ENCODE peak calls at places on chromosomes 3 and 15, in nine cellular contexts. P, A, Z, H, J, Q, K, S and O are unnamed samples.

GRCh38 chr15:82122754-82123400 is 77.1 kb upstream of the MEX3B start:
- DNase-seq in J (no peak), P (peak; percentile 97), Z (no peak), K (no peak), S (no peak), Q (no peak), A (peak; percentile 35), H (no peak), O (no peak)

GRCh38 chr15:100438570-100438969 is 90.2 kb downstream of the CERS3 start:
- DNase-seq in Z (peak; percentile 79), A (peak; percentile 82), S (peak; percentile 32), H (peak; percentile 58), Q (peak; percentile 55), J (peak; percentile 45), P (no peak), K (peak; percentile 19), O (peak; percentile 52)

GRCh38 chr3:57637391-57637790 is 40.2 kb upstream of the ARF4 start:
- DNase-seq in J (no peak), Z (no peak), Q (no peak), K (no peak), S (no peak), P (no peak), A (no peak), H (no peak), O (no peak)

GRCh38 chr15:40823572-40824343 is 4.8 kb downstream of the PPP1R14D start:
- DNase-seq in P (no peak), J (peak; percentile 45), S (no peak), H (no peak), Q (peak; percentile 70), Z (no peak), K (no peak), A (no peak), O (no peak)

GRCh38 chr3:66812126-66812525 is 186.0 kb upstream of the KBTBD8 start:
- DNase-seq in S (no peak), K (no peak), Q (no peak), J (no peak), H (no peak), P (peak; percentile 78), A (no peak), Z (no peak), O (no peak)

GRCh38 chr15:49155834-49156627 is 632 bp upstream of the COPS2 start:
- DNase-seq in P (no peak), K (no peak), Z (no peak), J (peak; percentile 20), H (no peak), A (peak; percentile 39), Q (no peak), S (no peak), O (peak; percentile 30)

GRCh38 chr3:86792316-86792715 is 198.6 kb downstream of the VGLL3 start:
- DNase-seq in K (no peak), A (no peak), P (no peak), Z (no peak), Q (no peak), J (no peak), H (no peak), S (no peak), O (no peak)

GRCh38 chr15:31270767-31271166 is 55.9 kb upstream of the KLF13 start:
- DNase-seq in H (no peak), S (peak; percentile 47), J (peak; percentile 78), Q (no peak), P (no peak), K (no peak), A (no peak), Z (no peak), O (peak; percentile 80)

GRCh38 chr15:38073278-38073930 is 139.0 kb downstream of the TMCO5A start:
- DNase-seq in K (no peak), A (no peak), S (peak; percentile 88), Z (no peak), Q (no peak), J (no peak), H (no peak), P (peak; percentile 51), O (no peak)

GRCh38 chr3:170159933-170160332 is 21.6 kb downstream of the PHC3 start:
- DNase-seq in A (no peak), H (no peak), Q (no peak), P (no peak), Z (no peak), J (no peak), S (no peak), K (no peak), O (no peak)

GRCh38 chr3:25957026-25957425 is 167.1 kb downstream of the OXSM start:
- DNase-seq in Z (no peak), S (no peak), P (no peak), H (no peak), J (no peak), A (no peak), Q (no peak), K (no peak), O (no peak)

GRCh38 chr15:55151621-55152020 is 45.1 kb downstream of the RSL24D1 start:
- DNase-seq in Z (no peak), Q (no peak), K (no peak), P (no peak), A (no peak), S (no peak), H (peak; percentile 21), J (no peak), O (no peak)